ENCODE peak calls at places on chromosomes 7 and 10, in nine cellular contexts. J is GM12892, Z is prostate gland, R is HCT116, V is K562, T is transverse colon, F is sigmoid colon, K is stomach, N is spleen. B is an unnamed sample.

GRCh38 chr7:74344128-74344496 is 54.9 kb downstream of the CLIP2 start:
- DNase-seq in J (no peak), Z (no peak), R (no peak), V (no peak), T (no peak), F (no peak), K (no peak), N (no peak), B (no peak)

GRCh38 chr10:125083576-125083920 is 76.8 kb downstream of the CTBP2 start:
- DNase-seq in J (no peak), Z (no peak), R (no peak), V (no peak), T (no peak), F (peak), K (peak), N (peak), B (no peak)

GRCh38 chr7:33447980-33448379 is 318.6 kb downstream of the BBS9 start:
- DNase-seq in J (no peak), Z (no peak), R (no peak), V (no peak), T (no peak), F (no peak), K (no peak), N (no peak), B (no peak)

GRCh38 chr7:111232249-111233084 is 141.5 kb downstream of the LRRN3 start:
- DNase-seq in J (no peak), Z (no peak), R (peak), V (no peak), T (no peak), F (no peak), K (no peak), N (no peak), B (no peak)

GRCh38 chr10:118979661-118980060 is 49.9 kb upstream of the NANOS1 start:
- DNase-seq in J (no peak), Z (no peak), R (no peak), V (no peak), T (no peak), F (no peak), K (no peak), N (no peak), B (no peak)

GRCh38 chr7:82697897-82698296 is 254.3 kb upstream of the CACNA2D1 start:
- DNase-seq in J (no peak), Z (no peak), R (no peak), V (no peak), T (no peak), F (no peak), K (no peak), N (no peak), B (no peak)

GRCh38 chr7:26363465-26363864 is 71.8 kb downstream of the SNX10 start:
- DNase-seq in J (no peak), Z (no peak), R (no peak), V (no peak), T (no peak), F (no peak), K (no peak), N (no peak), B (no peak)

GRCh38 chr10:104450954-104451353 is 97.3 kb downstream of the CFAP58 start:
- DNase-seq in J (no peak), Z (no peak), R (no peak), V (no peak), T (no peak), F (no peak), K (no peak), N (no peak), B (no peak)

GRCh38 chr10:108112218-108112617 is 947.7 kb upstream of the SORCS1 start:
- DNase-seq in J (no peak), Z (no peak), R (no peak), V (no peak), T (no peak), F (no peak), K (no peak), N (no peak), B (no peak)

GRCh38 chr10:95435548-95436279 is 125.5 kb downstream of the SORBS1 start:
- DNase-seq in J (no peak), Z (no peak), R (no peak), V (no peak), T (no peak), F (no peak), K (no peak), N (no peak), B (no peak)

GRCh38 chr7:98107313-98107691 is 640 bp downstream of the LMTK2 start:
- DNase-seq in J (peak), Z (no peak), R (no peak), V (peak), T (peak), F (no peak), K (peak), N (no peak), B (no peak)

GRCh38 chr7:27179503-27180430 is 5.3 kb downstream of the HOXA11 start:
- DNase-seq in J (peak), Z (peak), R (no peak), V (peak), T (peak), F (peak), K (peak), N (peak), B (no peak)

GRCh38 chr7:128215281-128215680 is 25.8 kb upstream of the LEP start:
- DNase-seq in J (no peak), Z (no peak), R (no peak), V (no peak), T (no peak), F (no peak), K (no peak), N (no peak), B (no peak)

GRCh38 chr10:73786512-73786885 is 1.1 kb downstream of the ZSWIM8 start:
- DNase-seq in J (no peak), Z (no peak), R (no peak), V (no peak), T (no peak), F (no peak), K (no peak), N (no peak), B (no peak)

GRCh38 chr7:137276194-137276593 is 67.3 kb downstream of the PTN start:
- DNase-seq in J (no peak), Z (no peak), R (no peak), V (no peak), T (no peak), F (no peak), K (no peak), N (no peak), B (no peak)

GRCh38 chr10:71085689-71086438 is 126.5 kb upstream of the UNC5B start:
- DNase-seq in J (no peak), Z (peak), R (no peak), V (no peak), T (peak), F (peak), K (peak), N (peak), B (no peak)

GRCh38 chr7:49324707-49325106 is 400.4 kb downstream of the CDC14C start:
- DNase-seq in J (no peak), Z (no peak), R (no peak), V (no peak), T (no peak), F (no peak), K (no peak), N (no peak), B (no peak)

GRCh38 chr7:88239852-88240251 is 20.0 kb upstream of the SRI start:
- DNase-seq in J (no peak), Z (no peak), R (no peak), V (no peak), T (no peak), F (no peak), K (no peak), N (no peak), B (no peak)

GRCh38 chr10:3714526-3714925 is 70.5 kb downstream of the KLF6 start:
- DNase-seq in J (no peak), Z (no peak), R (no peak), V (no peak), T (no peak), F (no peak), K (no peak), N (no peak), B (no peak)

GRCh38 chr10:54133201-54133600 is 667.8 kb downstream of the PCDH15 start:
- DNase-seq in J (no peak), Z (no peak), R (no peak), V (no peak), T (no peak), F (no peak), K (no peak), N (no peak), B (no peak)

GRCh38 chr7:77469927-77470326 is 53.8 kb upstream of the GSAP start:
- DNase-seq in J (no peak), Z (no peak), R (no peak), V (no peak), T (no peak), F (no peak), K (no peak), N (no peak), B (no peak)

GRCh38 chr10:117543245-117543998 is 876 bp downstream of the EMX2 start:
- DNase-seq in J (no peak), Z (no peak), R (no peak), V (no peak), T (no peak), F (no peak), K (no peak), N (peak), B (no peak)

GRCh38 chr10:89122431-89123066 is 84.6 kb downstream of the CH25H start:
- DNase-seq in J (no peak), Z (no peak), R (no peak), V (no peak), T (no peak), F (no peak), K (no peak), N (no peak), B (no peak)

GRCh38 chr10:44577533-44577932 is 192.6 kb upstream of the CXCL12 start:
- DNase-seq in J (no peak), Z (no peak), R (no peak), V (no peak), T (no peak), F (no peak), K (no peak), N (no peak), B (no peak)

GRCh38 chr7:100093054-100093453 is 4.3 kb downstream of the COPS6 start:
- DNase-seq in J (no peak), Z (no peak), R (no peak), V (no peak), T (no peak), F (no peak), K (no peak), N (no peak), B (no peak)
- TF ChIP-seq POLR2A in J (no peak), Z (no peak), R (no peak), V (peak), T (no peak), F (no peak), K (no peak), N (no peak), B (no peak)

DNA sequence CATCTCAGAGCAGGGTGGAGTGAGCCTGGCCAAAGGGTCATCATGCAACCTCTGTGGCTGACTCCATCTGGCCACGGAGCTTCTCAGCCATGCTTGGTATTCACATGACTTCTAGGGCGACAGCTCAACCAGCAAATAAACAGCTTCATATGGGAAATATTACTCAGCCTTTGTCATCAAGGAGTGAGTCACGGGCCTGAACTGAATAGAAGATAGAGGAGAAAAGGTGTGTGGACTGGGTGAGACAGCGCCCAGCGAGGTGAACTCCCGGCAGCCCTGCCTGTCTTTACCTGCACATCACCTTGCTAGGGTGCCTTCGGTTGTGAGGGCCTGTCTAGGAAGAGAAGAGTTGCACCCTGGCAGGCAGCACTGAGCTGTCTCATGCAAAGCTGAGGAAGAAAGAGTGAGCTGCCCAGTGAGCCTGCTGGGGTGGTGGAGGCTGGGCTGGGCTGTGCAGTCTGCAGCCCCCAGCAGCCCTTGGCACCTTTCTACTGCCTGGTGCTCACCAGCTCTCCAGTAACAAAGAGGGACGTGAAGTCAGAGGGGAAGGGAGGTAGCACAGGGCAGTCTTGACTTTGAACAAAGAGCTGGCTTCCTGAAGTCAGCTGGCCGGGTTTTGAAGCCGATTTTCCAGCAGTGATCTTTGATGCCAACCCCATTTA is 114.2 kb downstream of the EGFR start:
- DNase-seq in J (no peak), Z (no peak), R (peak), V (peak), T (peak), F (peak), K (peak), N (no peak), B (no peak)
- TF ChIP-seq POLR2AphosphoS5 in J (no peak), Z (peak), R (peak), V (no peak), T (peak), F (peak), K (peak), N (no peak), B (peak)

DNA sequence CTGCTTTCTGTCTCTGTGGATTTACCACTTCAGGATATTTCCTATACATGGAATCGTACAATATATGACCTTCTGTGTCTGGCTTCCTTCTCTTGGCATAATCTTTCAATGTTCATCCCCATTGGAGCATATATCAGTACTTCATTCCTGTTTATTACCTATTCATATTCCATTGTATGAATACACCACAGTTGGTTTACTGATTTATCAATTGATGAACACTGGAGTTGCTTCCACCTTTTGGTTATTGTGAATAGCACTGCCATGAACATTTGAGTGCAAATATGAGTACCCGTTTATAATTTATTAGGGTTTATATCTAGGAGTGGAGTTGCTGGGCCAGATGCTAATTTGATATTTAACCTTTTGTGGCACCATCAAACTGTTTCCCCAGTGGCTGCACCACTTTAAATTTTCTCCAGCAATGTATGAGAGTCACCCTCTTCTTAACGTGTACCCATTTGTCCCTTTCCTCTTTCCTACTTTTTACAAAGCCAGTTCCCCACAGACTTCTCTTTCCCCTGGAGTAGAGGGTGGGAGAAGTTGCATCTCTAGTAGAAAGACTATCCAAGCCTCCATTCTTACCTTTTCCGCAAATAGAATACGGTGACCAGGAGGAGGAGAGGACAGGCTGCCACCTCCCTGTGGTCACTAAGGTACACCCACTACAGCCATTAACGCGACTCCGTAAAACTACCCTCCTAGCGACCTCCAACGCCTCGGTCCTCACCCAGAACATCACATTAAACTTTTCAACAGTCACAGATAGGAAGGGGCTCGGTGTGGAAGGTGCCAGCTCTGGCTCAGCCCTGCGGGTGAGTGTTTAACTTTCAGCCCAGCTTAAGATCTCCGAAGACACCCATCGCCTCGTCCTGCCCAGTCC is 25.6 kb downstream of the SCD start:
- DNase-seq in J (no peak), Z (no peak), R (no peak), V (no peak), T (no peak), F (no peak), K (no peak), N (no peak), B (no peak)
- TF ChIP-seq POLR2A in J (no peak), Z (no peak), R (peak), V (no peak), T (no peak), F (no peak), K (no peak), N (no peak), B (no peak)

GRCh38 chr7:94657771-94658693 is 2.1 kb upstream of the SGCE start:
- DNase-seq in J (no peak), Z (peak), R (peak), V (peak), T (peak), F (peak), K (peak), N (peak), B (peak)
- TF ChIP-seq POLR2AphosphoS5 in J (no peak), Z (peak), R (peak), V (no peak), T (no peak), F (no peak), K (peak), N (peak), B (no peak)

DNA sequence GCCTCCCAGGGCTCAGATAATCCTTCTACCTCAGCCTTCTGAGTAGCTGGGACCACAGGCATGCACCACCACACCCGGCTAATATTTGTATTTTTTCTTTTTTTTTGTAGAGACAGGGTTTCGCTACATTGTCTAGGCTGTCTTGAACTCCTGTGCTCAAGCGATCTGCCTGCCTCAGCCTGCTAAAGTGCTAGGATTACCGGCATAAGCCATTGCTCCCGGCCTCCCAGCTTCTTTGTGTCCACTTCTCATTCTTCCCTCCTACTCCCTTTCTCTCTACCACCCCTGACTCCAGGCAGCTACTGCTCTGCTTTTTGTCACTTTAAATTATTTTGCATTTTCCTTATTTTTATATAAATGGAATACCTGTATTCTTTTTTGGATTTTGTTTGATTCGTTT is 83.4 kb downstream of the PALS2 start:
- DNase-seq in J (no peak), Z (no peak), R (no peak), V (no peak), T (no peak), F (no peak), K (no peak), N (no peak), B (no peak)
- TF ChIP-seq POLR2A in J (no peak), Z (no peak), R (no peak), V (no peak), T (no peak), F (no peak), K (no peak), N (no peak), B (no peak)

DNA sequence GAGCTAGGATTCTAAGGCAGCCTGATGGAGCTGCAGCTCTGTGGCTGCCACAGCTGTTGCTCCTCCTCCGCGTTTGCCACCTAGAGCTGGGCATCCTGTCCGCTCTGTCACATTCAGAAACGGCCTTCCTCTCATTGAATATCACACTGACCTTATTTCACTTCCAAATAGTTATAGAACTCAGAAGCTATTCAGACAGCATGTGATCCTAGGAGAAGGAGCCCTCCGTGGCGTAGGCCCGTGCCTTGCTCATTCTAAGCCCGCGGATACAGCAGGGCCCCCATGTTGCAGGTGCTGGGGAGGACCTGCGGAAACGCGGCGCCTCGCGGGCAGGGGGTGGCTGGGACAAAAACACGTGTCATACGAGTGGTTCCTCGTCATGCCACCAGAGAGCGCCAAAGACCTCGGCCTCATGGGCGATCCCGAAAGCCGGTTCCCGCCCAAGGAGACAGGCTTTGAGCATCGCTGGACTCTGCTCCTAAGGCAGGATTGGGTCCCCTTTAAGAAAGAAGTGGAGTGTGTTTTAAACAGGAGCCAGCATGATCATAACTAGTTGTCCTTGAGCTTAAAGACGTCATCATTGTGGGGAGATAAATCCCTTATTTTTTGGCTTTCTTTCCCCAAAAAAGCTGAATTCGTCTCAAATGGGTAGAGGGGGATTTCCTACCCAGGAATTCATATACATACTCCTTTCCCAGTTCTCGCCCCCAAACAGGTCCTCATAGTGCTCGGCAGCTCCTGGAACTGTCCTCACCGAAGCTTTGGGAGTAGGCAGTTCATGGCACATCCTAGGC is 17.9 kb upstream of the FIGNL1 start:
- DNase-seq in J (peak), Z (peak), R (peak), V (peak), T (peak), F (peak), K (peak), N (peak), B (peak)
- TF ChIP-seq POLR2AphosphoS5 in J (no peak), Z (peak), R (no peak), V (no peak), T (no peak), F (no peak), K (peak), N (peak), B (peak)

GRCh38 chr7:46357290-46357689 is 436.2 kb upstream of the IGFBP3 start:
- DNase-seq in J (no peak), Z (no peak), R (no peak), V (no peak), T (no peak), F (no peak), K (no peak), N (no peak), B (no peak)

GRCh38 chr7:46363688-46364087 is 442.6 kb upstream of the IGFBP3 start:
- DNase-seq in J (no peak), Z (no peak), R (no peak), V (no peak), T (no peak), F (no peak), K (no peak), N (no peak), B (no peak)

GRCh38 chr7:46360811-46361210 is 439.7 kb upstream of the IGFBP3 start:
- DNase-seq in J (no peak), Z (no peak), R (no peak), V (no peak), T (no peak), F (no peak), K (no peak), N (no peak), B (no peak)

GRCh38 chr7:46357851-46358250 is 436.8 kb upstream of the IGFBP3 start:
- DNase-seq in J (no peak), Z (no peak), R (no peak), V (no peak), T (no peak), F (no peak), K (no peak), N (no peak), B (no peak)

DNA sequence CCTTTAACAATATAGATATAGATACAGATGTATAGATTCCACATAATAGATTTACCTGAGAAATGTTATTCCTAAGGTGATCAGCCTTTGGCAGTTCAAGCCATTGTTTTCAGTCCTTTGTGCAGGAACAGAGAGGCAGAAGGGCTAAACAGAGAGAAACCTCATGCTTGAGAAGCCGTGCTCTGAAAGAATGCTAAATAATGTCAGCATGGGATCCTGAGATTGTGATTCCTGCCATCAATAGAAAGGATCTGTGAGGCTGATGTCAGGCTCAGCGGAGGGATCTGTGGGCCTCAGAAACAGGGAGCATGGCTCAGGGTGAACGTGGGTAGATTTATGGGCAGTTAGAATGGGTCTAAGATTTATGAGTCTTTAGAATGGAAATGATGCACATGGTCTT is 439.2 kb upstream of the IGFBP3 start:
- DNase-seq in J (no peak), Z (no peak), R (no peak), V (no peak), T (no peak), F (no peak), K (no peak), N (no peak), B (no peak)
- TF ChIP-seq POLR2A in J (no peak), Z (no peak), R (no peak), V (no peak), T (no peak), F (no peak), K (no peak), N (no peak), B (no peak)

B was measured in breast epithelium.